ENCODE peak calls at places on chromosome 21, in eight cellular contexts. One of them, this sample, is unnamed.

GRCh38 chr21:45979651-45980050 is 1.9 kb upstream of the COL6A1 start:
- DNase-seq in GM12865: no peak
- DNase-seq in foreskin keratinocyte: no peak
- DNase-seq in AG04450: no peak
- DNase-seq in upper lobe of left lung: no peak
- DNase-seq in GM13976: no peak
- DNase-seq in nephron progenitor cell: peak
- DNase-seq in mammary epithelial cell: no peak
- DNase-seq in this sample: peak

GRCh38 chr21:45747233-45747766 is 103.8 kb downstream of the PCBP3 start:
- DNase-seq in GM13976: no peak
- DNase-seq in AG04450: no peak
- DNase-seq in mammary epithelial cell: no peak
- DNase-seq in foreskin keratinocyte: no peak
- DNase-seq in GM12865: no peak
- DNase-seq in nephron progenitor cell: no peak
- DNase-seq in upper lobe of left lung: no peak
- DNase-seq in this sample: no peak

GRCh38 chr21:40166291-40166843 is 299.1 kb downstream of the PCP4 start:
- DNase-seq in foreskin keratinocyte: no peak
- DNase-seq in mammary epithelial cell: no peak
- DNase-seq in GM13976: no peak
- DNase-seq in AG04450: no peak
- DNase-seq in nephron progenitor cell: no peak
- DNase-seq in GM12865: no peak
- DNase-seq in upper lobe of left lung: no peak
- DNase-seq in this sample: no peak

GRCh38 chr21:38985423-38986378 is 180.0 kb downstream of the ETS2 start:
- DNase-seq in mammary epithelial cell: peak
- DNase-seq in nephron progenitor cell: peak
- DNase-seq in upper lobe of left lung: peak
- DNase-seq in AG04450: peak
- DNase-seq in GM12865: peak
- DNase-seq in foreskin keratinocyte: peak
- DNase-seq in GM13976: peak
- DNase-seq in this sample: peak

GRCh38 chr21:44428281-44428942 is 26.9 kb upstream of the LRRC3 start:
- DNase-seq in GM12865: peak
- DNase-seq in mammary epithelial cell: peak
- DNase-seq in GM13976: no peak
- DNase-seq in upper lobe of left lung: peak
- DNase-seq in nephron progenitor cell: no peak
- DNase-seq in AG04450: no peak
- DNase-seq in foreskin keratinocyte: peak
- DNase-seq in this sample: peak

GRCh38 chr21:46045154-46045553 is 52.8 kb upstream of the COL6A2 start:
- DNase-seq in AG04450: no peak
- DNase-seq in nephron progenitor cell: no peak
- DNase-seq in GM12865: no peak
- DNase-seq in mammary epithelial cell: no peak
- DNase-seq in foreskin keratinocyte: no peak
- DNase-seq in GM13976: no peak
- DNase-seq in upper lobe of left lung: no peak
- DNase-seq in this sample: no peak

GRCh38 chr21:44996096-44996495 is 56.3 kb downstream of the SLX9 start:
- DNase-seq in upper lobe of left lung: no peak
- DNase-seq in GM12865: no peak
- DNase-seq in foreskin keratinocyte: no peak
- DNase-seq in AG04450: no peak
- DNase-seq in GM13976: no peak
- DNase-seq in mammary epithelial cell: no peak
- DNase-seq in nephron progenitor cell: no peak
- DNase-seq in this sample: no peak

GRCh38 chr21:44637018-44637850 is at the start of gene KRTAP10-10:
- DNase-seq in upper lobe of left lung: no peak
- DNase-seq in GM12865: no peak
- DNase-seq in mammary epithelial cell: no peak
- DNase-seq in nephron progenitor cell: no peak
- DNase-seq in AG04450: no peak
- DNase-seq in foreskin keratinocyte: no peak
- DNase-seq in GM13976: no peak
- DNase-seq in this sample: no peak

GRCh38 chr21:45098867-45099266 is 24.5 kb downstream of the ADARB1 start:
- DNase-seq in foreskin keratinocyte: no peak
- DNase-seq in GM12865: peak
- DNase-seq in upper lobe of left lung: no peak
- DNase-seq in nephron progenitor cell: no peak
- DNase-seq in GM13976: peak
- DNase-seq in mammary epithelial cell: no peak
- DNase-seq in AG04450: no peak
- DNase-seq in this sample: no peak

GRCh38 chr21:32184059-32184458 is 94.8 kb downstream of the MIS18A start:
- DNase-seq in nephron progenitor cell: no peak
- DNase-seq in mammary epithelial cell: no peak
- DNase-seq in GM12865: no peak
- DNase-seq in foreskin keratinocyte: no peak
- DNase-seq in AG04450: no peak
- DNase-seq in upper lobe of left lung: no peak
- DNase-seq in GM13976: no peak
- DNase-seq in this sample: no peak

GRCh38 chr21:45292399-45293213 is 4.9 kb upstream of the POFUT2 start:
- DNase-seq in mammary epithelial cell: peak
- DNase-seq in GM13976: peak
- DNase-seq in foreskin keratinocyte: peak
- DNase-seq in GM12865: peak
- DNase-seq in nephron progenitor cell: peak
- DNase-seq in AG04450: peak
- DNase-seq in upper lobe of left lung: peak
- DNase-seq in this sample: peak

GRCh38 chr21:22490044-22490443 is 1491.8 kb downstream of the NCAM2 start:
- DNase-seq in GM12865: no peak
- DNase-seq in mammary epithelial cell: no peak
- DNase-seq in upper lobe of left lung: no peak
- DNase-seq in nephron progenitor cell: no peak
- DNase-seq in AG04450: no peak
- DNase-seq in GM13976: no peak
- DNase-seq in foreskin keratinocyte: no peak
- DNase-seq in this sample: no peak

GRCh38 chr21:33135925-33136324 is 66.0 kb downstream of the OLIG1 start:
- DNase-seq in GM13976: no peak
- DNase-seq in foreskin keratinocyte: no peak
- DNase-seq in upper lobe of left lung: no peak
- DNase-seq in AG04450: no peak
- DNase-seq in mammary epithelial cell: no peak
- DNase-seq in nephron progenitor cell: no peak
- DNase-seq in GM12865: no peak
- DNase-seq in this sample: no peak

GRCh38 chr21:22120616-22121266 is 1122.5 kb downstream of the NCAM2 start:
- DNase-seq in GM12865: no peak
- DNase-seq in foreskin keratinocyte: peak
- DNase-seq in GM13976: no peak
- DNase-seq in nephron progenitor cell: peak
- DNase-seq in AG04450: no peak
- DNase-seq in mammary epithelial cell: no peak
- DNase-seq in upper lobe of left lung: no peak
- DNase-seq in this sample: no peak

GRCh38 chr21:40952551-40953330 is 105.8 kb upstream of the DSCAM start:
- DNase-seq in AG04450: no peak
- DNase-seq in nephron progenitor cell: no peak
- DNase-seq in GM13976: no peak
- DNase-seq in mammary epithelial cell: no peak
- DNase-seq in GM12865: no peak
- DNase-seq in foreskin keratinocyte: no peak
- DNase-seq in upper lobe of left lung: no peak
- DNase-seq in this sample: no peak

GRCh38 chr21:44297525-44298290 is 2.1 kb upstream of the PFKL start:
- DNase-seq in foreskin keratinocyte: peak
- DNase-seq in mammary epithelial cell: peak
- DNase-seq in GM12865: peak
- DNase-seq in nephron progenitor cell: peak
- DNase-seq in AG04450: peak
- DNase-seq in GM13976: peak
- DNase-seq in upper lobe of left lung: peak
- DNase-seq in this sample: peak

GRCh38 chr21:15935530-15935929 is 205.7 kb downstream of the USP25 start:
- DNase-seq in GM12865: no peak
- DNase-seq in GM13976: no peak
- DNase-seq in foreskin keratinocyte: peak
- DNase-seq in mammary epithelial cell: no peak
- DNase-seq in nephron progenitor cell: no peak
- DNase-seq in upper lobe of left lung: no peak
- DNase-seq in AG04450: no peak
- DNase-seq in this sample: no peak

GRCh38 chr21:32411366-32412161 is 942 bp upstream of the EVA1C start:
- DNase-seq in GM13976: no peak
- DNase-seq in foreskin keratinocyte: peak
- DNase-seq in nephron progenitor cell: peak
- DNase-seq in GM12865: no peak
- DNase-seq in upper lobe of left lung: peak
- DNase-seq in AG04450: no peak
- DNase-seq in mammary epithelial cell: peak
- DNase-seq in this sample: peak

GRCh38 chr21:45405819-45406762 is 1.1 kb downstream of the COL18A1 start:
- DNase-seq in foreskin keratinocyte: peak
- DNase-seq in GM12865: no peak
- DNase-seq in upper lobe of left lung: no peak
- DNase-seq in nephron progenitor cell: peak
- DNase-seq in AG04450: no peak
- DNase-seq in GM13976: no peak
- DNase-seq in mammary epithelial cell: peak
- DNase-seq in this sample: peak

GRCh38 chr21:42576639-42577038 is 63.0 kb downstream of the SLC37A1 start:
- DNase-seq in foreskin keratinocyte: no peak
- DNase-seq in nephron progenitor cell: no peak
- DNase-seq in upper lobe of left lung: no peak
- DNase-seq in GM12865: no peak
- DNase-seq in AG04450: no peak
- DNase-seq in GM13976: no peak
- DNase-seq in mammary epithelial cell: no peak
- DNase-seq in this sample: no peak

GRCh38 chr21:42572906-42573495 is 59.3 kb downstream of the SLC37A1 start:
- DNase-seq in foreskin keratinocyte: no peak
- DNase-seq in GM13976: no peak
- DNase-seq in GM12865: no peak
- DNase-seq in nephron progenitor cell: no peak
- DNase-seq in mammary epithelial cell: no peak
- DNase-seq in upper lobe of left lung: peak
- DNase-seq in AG04450: no peak
- DNase-seq in this sample: no peak

GRCh38 chr21:42571391-42572150 is 57.9 kb downstream of the SLC37A1 start:
- DNase-seq in AG04450: no peak
- DNase-seq in GM13976: no peak
- DNase-seq in mammary epithelial cell: no peak
- DNase-seq in nephron progenitor cell: no peak
- DNase-seq in upper lobe of left lung: peak
- DNase-seq in GM12865: no peak
- DNase-seq in foreskin keratinocyte: no peak
- DNase-seq in this sample: no peak

GRCh38 chr21:42575111-42575510 is 61.5 kb downstream of the SLC37A1 start:
- DNase-seq in mammary epithelial cell: no peak
- DNase-seq in nephron progenitor cell: no peak
- DNase-seq in upper lobe of left lung: peak
- DNase-seq in AG04450: no peak
- DNase-seq in foreskin keratinocyte: no peak
- DNase-seq in GM13976: no peak
- DNase-seq in GM12865: no peak
- DNase-seq in this sample: no peak

GRCh38 chr21:42574234-42575027 is 60.8 kb downstream of the SLC37A1 start:
- DNase-seq in GM13976: no peak
- DNase-seq in foreskin keratinocyte: no peak
- DNase-seq in nephron progenitor cell: no peak
- DNase-seq in GM12865: no peak
- DNase-seq in AG04450: no peak
- DNase-seq in mammary epithelial cell: no peak
- DNase-seq in upper lobe of left lung: peak
- DNase-seq in this sample: no peak
- TF ChIP-seq CTCF in GM13976: no peak
- TF ChIP-seq CTCF in foreskin keratinocyte: peak
- TF ChIP-seq CTCF in nephron progenitor cell: peak
- TF ChIP-seq CTCF in GM12865: no peak
- TF ChIP-seq CTCF in AG04450: peak
- TF ChIP-seq CTCF in mammary epithelial cell: peak
- TF ChIP-seq CTCF in upper lobe of left lung: no peak
- TF ChIP-seq CTCF in this sample: no peak

DNA sequence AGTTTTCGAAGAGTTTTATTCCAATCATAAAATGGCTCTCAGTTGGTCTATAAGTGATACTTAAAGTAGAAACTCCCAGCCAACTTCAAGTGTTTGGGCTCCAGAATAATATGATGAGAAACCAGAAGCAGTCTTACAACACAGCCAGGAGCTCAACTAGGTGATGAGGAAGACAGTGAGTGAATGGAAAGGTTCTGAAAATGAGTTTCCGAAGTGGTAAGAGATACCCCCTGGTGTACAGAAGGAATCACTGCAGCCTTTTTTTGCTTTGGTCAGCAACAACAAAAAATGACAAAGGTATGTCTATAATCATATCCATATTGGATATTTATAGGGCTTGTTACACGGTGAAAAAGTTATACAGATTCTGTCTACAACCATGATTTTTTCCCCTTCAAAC is 16.5 kb downstream of the KRTAP19-1 start:
- DNase-seq in upper lobe of left lung: no peak
- DNase-seq in nephron progenitor cell: no peak
- DNase-seq in mammary epithelial cell: peak
- DNase-seq in AG04450: no peak
- DNase-seq in GM12865: peak
- DNase-seq in GM13976: no peak
- DNase-seq in foreskin keratinocyte: peak
- DNase-seq in this sample: no peak
- TF ChIP-seq CTCF in upper lobe of left lung: no peak
- TF ChIP-seq CTCF in nephron progenitor cell: peak
- TF ChIP-seq CTCF in mammary epithelial cell: peak
- TF ChIP-seq CTCF in AG04450: no peak
- TF ChIP-seq CTCF in GM12865: peak
- TF ChIP-seq CTCF in GM13976: no peak
- TF ChIP-seq CTCF in foreskin keratinocyte: peak
- TF ChIP-seq CTCF in this sample: peak

DNA sequence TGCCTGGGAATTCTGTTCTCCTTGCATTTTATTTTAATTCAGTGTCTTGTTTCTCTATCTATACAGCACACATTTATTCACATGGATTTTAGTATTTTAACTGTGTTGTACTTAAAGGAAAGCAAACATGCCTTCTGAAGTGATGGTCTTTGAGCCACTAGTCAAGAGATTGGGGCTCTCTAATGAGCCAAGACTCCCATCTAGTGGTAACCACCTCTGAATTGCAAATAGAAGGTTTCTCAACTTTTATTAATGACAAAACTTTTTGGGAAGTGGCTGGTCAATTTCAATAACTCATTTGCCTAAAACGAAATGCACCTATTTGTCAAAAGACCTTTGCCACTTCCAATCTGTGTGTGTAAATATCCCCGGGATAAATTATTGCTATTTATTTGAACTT is 199.6 kb downstream of the LTN1 start:
- DNase-seq in GM12865: no peak
- DNase-seq in GM13976: no peak
- DNase-seq in AG04450: no peak
- DNase-seq in nephron progenitor cell: no peak
- DNase-seq in upper lobe of left lung: no peak
- DNase-seq in foreskin keratinocyte: no peak
- DNase-seq in mammary epithelial cell: no peak
- DNase-seq in this sample: no peak
- TF ChIP-seq CTCF in GM12865: no peak
- TF ChIP-seq CTCF in GM13976: no peak
- TF ChIP-seq CTCF in AG04450: peak
- TF ChIP-seq CTCF in nephron progenitor cell: no peak
- TF ChIP-seq CTCF in upper lobe of left lung: no peak
- TF ChIP-seq CTCF in foreskin keratinocyte: peak
- TF ChIP-seq CTCF in mammary epithelial cell: peak
- TF ChIP-seq CTCF in this sample: peak

GRCh38 chr21:35509004-35509704 is 460.1 kb upstream of the RUNX1 start:
- DNase-seq in GM13976: no peak
- DNase-seq in GM12865: no peak
- DNase-seq in upper lobe of left lung: peak
- DNase-seq in nephron progenitor cell: no peak
- DNase-seq in AG04450: no peak
- DNase-seq in foreskin keratinocyte: no peak
- DNase-seq in mammary epithelial cell: no peak
- DNase-seq in this sample: no peak
- TF ChIP-seq CTCF in GM13976: no peak
- TF ChIP-seq CTCF in GM12865: no peak
- TF ChIP-seq CTCF in upper lobe of left lung: no peak
- TF ChIP-seq CTCF in nephron progenitor cell: no peak
- TF ChIP-seq CTCF in AG04450: no peak
- TF ChIP-seq CTCF in foreskin keratinocyte: no peak
- TF ChIP-seq CTCF in mammary epithelial cell: no peak
- TF ChIP-seq CTCF in this sample: no peak